ENCODE peak calls at places on chromosomes 2 and 18, in eight cellular contexts. T is PC-3; A is WTC11; N is heart right ventricle; V is CD8-positive, alpha-beta T cell; F is choroid plexus epithelial cell; O is fibroblast of pulmonary artery; K is cardiac fibroblast. G is an unnamed sample.
A peak's percentile ranks its signal among the peaks of the same experiment; 100 is the strongest.

GRCh38 chr2:177419274-177419673 is 26.7 kb downstream of the AGPS start:
- DNase-seq in T (peak; percentile 28), A (no peak), N (no peak), V (no peak), F (peak; percentile 71), O (peak; percentile 72), K (peak; percentile 73), G (peak; percentile 77)

GRCh38 chr2:118737690-118738089 is 109.8 kb downstream of the EN1 start:
- DNase-seq in T (peak; percentile 10), A (no peak), N (no peak), V (no peak), F (no peak), O (no peak), K (no peak), G (no peak)

GRCh38 chr2:229665158-229665557 is 49.2 kb downstream of the DNER start:
- DNase-seq in T (no peak), A (no peak), N (no peak), V (no peak), F (no peak), O (no peak), K (no peak), G (no peak)

GRCh38 chr2:181570833-181571661 is 85.9 kb downstream of the CERKL start:
- DNase-seq in T (no peak), A (no peak), N (no peak), V (no peak), F (peak; percentile 25), O (peak; percentile 21), K (peak; percentile 24), G (peak; percentile 3)

GRCh38 chr2:233040571-233040970 is 8.1 kb downstream of the NEU2 start:
- DNase-seq in T (no peak), A (no peak), N (no peak), V (no peak), F (no peak), O (no peak), K (no peak), G (no peak)

GRCh38 chr2:84481702-84482101 is 22.6 kb upstream of the SUCLG1 start:
- DNase-seq in T (peak; percentile 30), A (no peak), N (no peak), V (no peak), F (peak; percentile 59), O (peak; percentile 68), K (peak; percentile 84), G (peak; percentile 4)

GRCh38 chr2:64644240-64645013 is 9.3 kb downstream of the SERTAD2 start:
- DNase-seq in T (peak; percentile 80), A (peak; percentile 81), N (peak; percentile 87), V (peak; percentile 57), F (peak; percentile 82), O (peak; percentile 88), K (peak; percentile 82), G (peak; percentile 64)

GRCh38 chr2:205069928-205070327 is 524.7 kb downstream of the PARD3B start:
- DNase-seq in T (no peak), A (no peak), N (no peak), V (no peak), F (no peak), O (no peak), K (no peak), G (no peak)

GRCh38 chr2:239297142-239298125 is 103.4 kb downstream of the HDAC4 start:
- DNase-seq in T (no peak), A (peak; percentile 8), N (no peak), V (no peak), F (no peak), O (no peak), K (no peak), G (no peak)

GRCh38 chr2:182228073-182228473 is 198.8 kb downstream of the PDE1A start:
- DNase-seq in T (no peak), A (no peak), N (no peak), V (no peak), F (no peak), O (no peak), K (no peak), G (no peak)

GRCh38 chr2:177606636-177607035 is 214.1 kb downstream of the AGPS start:
- DNase-seq in T (no peak), A (no peak), N (no peak), V (no peak), F (peak; percentile 75), O (no peak), K (peak; percentile 45), G (no peak)

GRCh38 chr2:219274392-219274921 is 4.7 kb upstream of the DNAJB2 start:
- DNase-seq in T (peak; percentile 88), A (no peak), N (peak; percentile 68), V (no peak), F (peak; percentile 73), O (peak; percentile 79), K (peak; percentile 90), G (peak; percentile 65)

GRCh38 chr18:7585272-7585670 is 18.2 kb downstream of the PTPRM start:
- DNase-seq in T (no peak), A (no peak), N (no peak), V (no peak), F (no peak), O (no peak), K (no peak), G (no peak)

GRCh38 chr2:233743464-233744259 is 14.8 kb downstream of the UGT1A3 start:
- DNase-seq in T (no peak), A (no peak), N (no peak), V (no peak), F (no peak), O (no peak), K (no peak), G (no peak)

GRCh38 chr2:28716265-28716865 is 35.3 kb upstream of the PPP1CB start:
- DNase-seq in T (peak; percentile 93), A (no peak), N (peak; percentile 40), V (no peak), F (peak; percentile 93), O (peak; percentile 96), K (peak; percentile 98), G (peak; percentile 90)

GRCh38 chr2:72028996-72029395 is 118.7 kb downstream of the CYP26B1 start:
- DNase-seq in T (no peak), A (no peak), N (peak; percentile 1), V (no peak), F (no peak), O (no peak), K (no peak), G (no peak)

DNA sequence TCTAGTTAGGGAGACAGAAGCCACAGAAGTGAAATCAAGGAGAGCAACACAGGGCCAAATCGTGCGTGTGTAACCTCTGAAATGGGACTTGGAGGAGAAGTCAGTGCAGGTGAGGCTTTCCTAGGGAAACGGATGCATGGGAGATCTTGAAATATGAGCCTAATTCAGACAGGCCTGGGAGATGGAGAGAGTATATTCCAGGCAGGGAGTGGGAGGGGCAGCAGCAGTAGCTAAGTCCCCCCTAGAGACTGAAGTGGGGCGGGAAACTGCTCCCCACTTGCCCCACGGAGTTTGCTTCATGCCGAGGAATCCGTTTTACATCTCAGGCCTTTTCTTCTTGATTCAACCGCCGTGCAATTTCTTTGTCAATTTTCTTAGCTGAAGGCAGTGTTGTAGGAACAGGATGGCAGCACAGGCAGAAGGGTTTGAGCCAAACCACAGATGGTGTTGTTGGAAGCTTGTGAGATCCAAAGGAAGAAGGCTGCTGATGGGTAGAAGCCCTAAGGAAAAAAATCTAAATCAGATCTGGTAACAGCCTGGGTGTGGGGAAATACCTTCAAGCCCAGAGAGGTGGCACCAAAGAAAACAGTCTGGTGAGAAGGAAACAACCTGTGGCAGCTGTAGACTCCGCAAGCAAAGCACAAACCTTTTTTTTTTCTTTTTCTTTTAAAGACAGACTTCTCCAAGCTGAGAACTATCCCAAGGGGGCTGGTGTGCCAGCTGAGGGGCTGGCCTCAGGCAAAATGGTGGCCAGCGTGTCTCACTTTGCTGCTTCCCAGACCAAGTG is 40.2 kb downstream of the EPAS1 start:
- DNase-seq in T (no peak), A (no peak), N (no peak), V (no peak), F (no peak), O (no peak), K (no peak), G (no peak)
- TF ChIP-seq CTCF in T (no peak), A (no peak), N (no peak), V (no peak), F (no peak), O (no peak), K (no peak), G (no peak)

GRCh38 chr2:98185801-98186200 is 98.8 kb downstream of the VWA3B start:
- DNase-seq in T (no peak), A (no peak), N (no peak), V (no peak), F (no peak), O (no peak), K (no peak), G (no peak)

GRCh38 chr2:98191880-98192279 is 104.9 kb downstream of the VWA3B start:
- DNase-seq in T (no peak), A (no peak), N (peak; percentile 13), V (no peak), F (no peak), O (peak; percentile 1), K (no peak), G (no peak)

GRCh38 chr2:98187194-98187593 is 100.2 kb downstream of the VWA3B start:
- DNase-seq in T (no peak), A (no peak), N (no peak), V (no peak), F (no peak), O (no peak), K (no peak), G (no peak)

GRCh38 chr2:98188351-98189046 is 101.5 kb downstream of the VWA3B start:
- DNase-seq in T (peak; percentile 63), A (no peak), N (no peak), V (no peak), F (peak; percentile 28), O (no peak), K (peak; percentile 12), G (peak; percentile 44)
- TF ChIP-seq CTCF in T (peak; percentile 30), A (no peak), N (peak; percentile 31), V (no peak), F (peak; percentile 21), O (no peak), K (no peak), G (peak; percentile 32)

GRCh38 chr2:201256001-201256544 is 4.3 kb upstream of the CASP8 start:
- DNase-seq in T (peak; percentile 20), A (no peak), N (no peak), V (no peak), F (no peak), O (no peak), K (no peak), G (no peak)

GRCh38 chr2:201259216-201259615 is 1.1 kb upstream of the CASP8 start:
- DNase-seq in T (no peak), A (no peak), N (no peak), V (no peak), F (no peak), O (no peak), K (no peak), G (no peak)

GRCh38 chr2:201257941-201258665 is 2.2 kb upstream of the CASP8 start:
- DNase-seq in T (peak; percentile 90), A (no peak), N (peak; percentile 77), V (peak; percentile 97), F (peak; percentile 94), O (peak; percentile 94), K (peak; percentile 92), G (peak; percentile 98)

GRCh38 chr2:201258666-201258999 is 1.7 kb upstream of the CASP8 start:
- DNase-seq in T (no peak), A (no peak), N (no peak), V (no peak), F (no peak), O (no peak), K (no peak), G (no peak)

GRCh38 chr2:201257381-201257940 is 2.9 kb upstream of the CASP8 start:
- DNase-seq in T (no peak), A (no peak), N (peak; percentile 11), V (peak; percentile 53), F (no peak), O (no peak), K (no peak), G (no peak)
- TF ChIP-seq CTCF in T (no peak), A (no peak), N (no peak), V (no peak), F (peak; percentile 15), O (no peak), K (no peak), G (no peak)

GRCh38 chr2:235803028-235803427 is 309.2 kb downstream of the AGAP1 start:
- DNase-seq in T (no peak), A (no peak), N (no peak), V (no peak), F (peak; percentile 51), O (peak; percentile 41), K (peak; percentile 31), G (no peak)
- TF ChIP-seq CTCF in T (peak; percentile 37), A (no peak), N (peak; percentile 42), V (no peak), F (peak; percentile 63), O (peak; percentile 38), K (no peak), G (no peak)